ENCODE peak calls at places on chromosomes 1 and 21, in six cellular contexts. Z, N, V, T, S and F are unnamed samples.

GRCh38 chr1:53421208-53421607 is 38.0 kb upstream of the DMRTB1 start:
- DNase-seq in T (no peak), N (no peak), Z (no peak), S (no peak), V (no peak), F (no peak)

GRCh38 chr1:13583964-13584791 is 546 bp downstream of the PDPN start:
- DNase-seq in V (no peak), N (peak; percentile 43), T (peak; percentile 77), Z (no peak), S (no peak), F (no peak)

GRCh38 chr1:201718346-201719202 is 110.4 kb upstream of the IPO9 start:
- DNase-seq in T (peak; percentile 35), V (no peak), Z (no peak), N (no peak), S (no peak), F (no peak)

GRCh38 chr1:231206856-231207255 is 34.2 kb upstream of the GNPAT start:
- DNase-seq in V (no peak), Z (no peak), S (no peak), T (no peak), N (no peak), F (no peak)

GRCh38 chr1:171116676-171117075 is 26.0 kb downstream of the FMO3 start:
- DNase-seq in S (no peak), Z (no peak), T (no peak), N (no peak), V (no peak), F (no peak)

GRCh38 chr1:75615664-75616435 is 4.9 kb upstream of the SLC44A5 start:
- DNase-seq in T (peak; percentile 54), S (peak; percentile 24), V (no peak), Z (peak; percentile 22), N (peak; percentile 30), F (peak; percentile 74)

GRCh38 chr1:9240914-9241820 is 6.6 kb downstream of the H6PD start:
- DNase-seq in S (no peak), T (no peak), N (no peak), V (no peak), Z (no peak), F (no peak)

GRCh38 chr1:59846209-59846894 is 31.6 kb downstream of the HOOK1 start:
- DNase-seq in S (no peak), N (no peak), T (no peak), Z (no peak), V (no peak), F (no peak)

GRCh38 chr1:212990276-212990675 is 25.4 kb downstream of the ANGEL2 start:
- DNase-seq in Z (no peak), V (no peak), N (no peak), S (no peak), T (no peak), F (no peak)

GRCh38 chr1:218259800-218260199 is 25.3 kb upstream of the RRP15 start:
- DNase-seq in T (no peak), N (no peak), S (no peak), V (no peak), Z (no peak), F (no peak)

GRCh38 chr1:78096976-78097375 is 51.2 kb downstream of the GIPC2 start:
- DNase-seq in V (no peak), Z (no peak), N (no peak), T (no peak), S (no peak), F (no peak)

GRCh38 chr1:33055210-33055991 is 18.7 kb upstream of the AK2 start:
- DNase-seq in S (peak; percentile 48), V (peak; percentile 11), T (peak; percentile 42), N (peak; percentile 75), Z (peak; percentile 74), F (no peak)

GRCh38 chr1:161080391-161081150 is 8.8 kb downstream of the NECTIN4 start:
- DNase-seq in N (no peak), V (no peak), Z (no peak), T (no peak), S (no peak), F (no peak)

GRCh38 chr1:30054126-30054525 is 669.3 kb downstream of the MATN1 start:
- DNase-seq in Z (no peak), S (no peak), V (no peak), T (no peak), N (no peak), F (no peak)

GRCh38 chr1:204941415-204942338 is 71.0 kb downstream of the NFASC start:
- DNase-seq in V (no peak), N (peak; percentile 72), S (peak; percentile 58), T (peak; percentile 82), Z (peak; percentile 32), F (no peak)

GRCh38 chr21:34819357-34819999 is 150.7 kb downstream of the CLIC6 start:
- DNase-seq in V (no peak), S (no peak), N (no peak), Z (no peak), T (no peak), F (no peak)

GRCh38 chr1:110672753-110673108 is 2.0 kb downstream of the KCNA3 start:
- DNase-seq in T (no peak), S (no peak), V (peak; percentile 77), Z (no peak), N (no peak), F (no peak)
- H3K27ac ChIP-seq in T (no peak overlapping the region), S (no peak overlapping the region), V (peak overlapping the region; percentile 98), Z (no peak overlapping the region), N (no peak overlapping the region), F (peak overlapping the region; percentile 19)

DNA sequence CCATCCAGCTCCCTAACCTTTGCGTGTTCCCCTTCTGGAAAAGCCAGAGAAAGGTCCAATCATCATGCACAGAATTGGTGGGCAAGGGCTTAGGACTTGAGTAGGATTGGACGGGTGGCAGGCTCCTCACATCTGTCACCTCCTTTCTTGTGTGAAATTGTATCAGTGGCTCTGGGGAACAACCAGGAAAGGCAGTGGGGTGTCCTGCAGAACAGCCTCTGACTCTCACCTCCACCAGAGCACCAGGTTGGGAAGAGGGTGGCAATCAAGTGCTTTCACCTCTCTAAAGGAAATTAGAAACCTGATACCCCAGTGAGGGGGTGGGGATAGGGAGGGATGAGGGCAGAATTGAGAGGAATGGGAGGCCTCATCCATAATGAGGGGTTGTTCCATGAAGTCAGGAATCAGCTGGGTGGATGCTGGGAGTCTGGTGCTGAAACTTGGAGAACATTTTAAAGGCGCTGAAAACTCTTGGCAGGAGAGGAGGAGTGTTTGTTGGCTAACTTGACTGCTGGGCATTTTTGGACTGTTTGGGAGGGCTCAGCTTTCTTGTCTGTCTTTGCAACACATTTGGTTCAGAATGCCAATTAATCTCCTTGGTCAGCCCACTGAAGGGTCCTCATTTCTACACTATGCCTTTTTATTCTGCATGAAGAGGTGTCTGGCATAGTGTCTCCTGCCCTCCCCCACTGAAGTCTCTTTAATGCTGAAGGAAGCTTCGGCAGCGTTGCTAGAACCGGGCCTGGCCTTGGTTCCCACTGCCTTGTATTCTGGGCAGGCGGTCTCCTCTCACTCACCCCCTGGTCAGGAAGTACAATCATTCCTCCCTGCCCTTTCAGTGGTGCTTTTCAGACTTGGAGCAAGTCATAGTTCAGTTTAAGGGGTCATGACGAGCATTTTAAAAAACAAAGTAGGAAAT is 2.1 kb downstream of the PHGDH start:
- DNase-seq in T (no peak), N (no peak), V (no peak), S (peak; percentile 25), Z (no peak), F (peak; percentile 71)
- H3K27ac ChIP-seq in T (peak overlapping the region; percentile 79), N (no peak overlapping the region), V (no peak overlapping the region), S (peak overlapping the region; percentile 85), Z (peak overlapping the region; percentile 66), F (peak overlapping the region; percentile 89)

GRCh38 chr1:64686828-64687724 is 57.8 kb upstream of the RAVER2 start:
- DNase-seq in V (peak; percentile 25), N (no peak), Z (no peak), T (no peak), S (peak; percentile 9), F (no peak)

GRCh38 chr1:64693406-64693805 is 51.5 kb upstream of the RAVER2 start:
- DNase-seq in T (no peak), Z (no peak), V (no peak), N (no peak), S (no peak), F (no peak)

GRCh38 chr1:64692911-64693310 is 52.0 kb upstream of the RAVER2 start:
- DNase-seq in Z (no peak), S (no peak), T (no peak), V (no peak), N (no peak), F (no peak)

GRCh38 chr1:64687725-64688285 is 57.1 kb upstream of the RAVER2 start:
- DNase-seq in T (peak; percentile 32), N (no peak), Z (peak; percentile 18), S (no peak), V (no peak), F (no peak)

DNA sequence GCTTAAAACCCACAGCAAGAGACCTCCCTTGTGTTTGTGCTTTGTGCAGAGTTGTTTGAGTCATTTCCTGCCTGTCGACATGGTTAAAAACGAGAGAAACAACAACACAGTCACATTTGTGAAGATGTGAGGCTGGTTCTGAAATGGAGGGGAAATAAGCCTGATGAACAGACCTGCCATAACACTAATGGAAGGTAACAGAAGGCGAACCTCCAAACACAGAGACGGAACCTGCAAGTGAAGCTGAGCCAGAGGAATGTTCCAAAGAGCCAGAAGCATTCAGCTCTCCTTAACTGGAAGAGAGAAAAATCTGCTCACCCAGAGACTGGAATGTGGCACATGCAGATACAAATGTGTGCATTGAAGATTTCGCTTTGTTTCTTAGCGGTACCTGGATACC is 53.2 kb upstream of the RAVER2 start:
- DNase-seq in N (no peak), V (no peak), Z (no peak), T (no peak), S (no peak), F (no peak)
- H3K27ac ChIP-seq in N (no peak overlapping the region), V (no peak overlapping the region), Z (no peak overlapping the region), T (no peak overlapping the region), S (no peak overlapping the region), F (no peak overlapping the region)

GRCh38 chr1:35884934-35885333 is 1.9 kb downstream of the AGO1 start:
- DNase-seq in T (no peak), S (no peak), V (no peak), N (no peak), Z (no peak), F (no peak)

GRCh38 chr1:35886606-35887431 is 3.8 kb downstream of the AGO1 start:
- DNase-seq in Z (no peak), T (no peak), S (no peak), N (no peak), V (no peak), F (no peak)

GRCh38 chr1:35888255-35888654 is 5.2 kb downstream of the AGO1 start:
- DNase-seq in S (no peak), V (no peak), N (no peak), Z (no peak), T (no peak), F (no peak)

GRCh38 chr1:35885961-35886558 is 3.1 kb downstream of the AGO1 start:
- DNase-seq in N (no peak), T (no peak), S (no peak), Z (no peak), V (no peak), F (no peak)

GRCh38 chr1:35887508-35887907 is 4.5 kb downstream of the AGO1 start:
- DNase-seq in N (no peak), S (no peak), V (no peak), Z (no peak), T (no peak), F (no peak)
- H3K27ac ChIP-seq in N (no peak overlapping the region), S (no peak overlapping the region), V (peak overlapping the region; percentile 7), Z (no peak overlapping the region), T (no peak overlapping the region), F (no peak overlapping the region)